ENCODE peak calls at places on chromosomes 3 and 15, in nine cellular contexts. L is body of pancreas, W is heart left ventricle, X is stomach, Y is H1, E is adrenal gland, V is transverse colon, H is sigmoid colon, R is HCT116. G is an unnamed sample.

GRCh38 chr3:46097691-46098241 is 70.5 kb upstream of the XCR1 start:
- DNase-seq in L (no peak), W (no peak), X (no peak), Y (no peak), E (no peak), V (no peak), H (peak; percentile 78), R (no peak), G (no peak)

GRCh38 chr3:10459954-10460754 is 45.2 kb downstream of the ATP2B2 start:
- DNase-seq in L (peak; percentile 22), W (no peak), X (peak; percentile 36), Y (peak; percentile 92), E (peak; percentile 70), V (peak; percentile 16), H (no peak), R (peak; percentile 62), G (no peak)

GRCh38 chr15:60557157-60557556 is 78.2 kb upstream of the ICE2 start:
- DNase-seq in L (no peak), W (no peak), X (no peak), Y (no peak), E (no peak), V (no peak), H (no peak), R (no peak), G (no peak)

GRCh38 chr15:25829075-25829474 is 34.1 kb downstream of the ATP10A start:
- DNase-seq in L (no peak), W (no peak), X (no peak), Y (no peak), E (no peak), V (no peak), H (no peak), R (no peak), G (no peak)

GRCh38 chr15:98888839-98889479 is 118.6 kb downstream of the PGPEP1L start:
- DNase-seq in L (no peak), W (no peak), X (no peak), Y (no peak), E (no peak), V (no peak), H (no peak), R (no peak), G (no peak)

GRCh38 chr3:5663604-5664003 is 476.1 kb downstream of the EDEM1 start:
- DNase-seq in L (no peak), W (no peak), X (no peak), Y (no peak), E (no peak), V (no peak), H (no peak), R (no peak), G (no peak)

GRCh38 chr15:68638953-68639500 is 60.2 kb downstream of the CORO2B start:
- DNase-seq in L (no peak), W (no peak), X (no peak), Y (no peak), E (no peak), V (no peak), H (peak; percentile 56), R (no peak), G (peak; percentile 25)

GRCh38 chr15:74790080-74790916 is 8.4 kb downstream of the CSK start:
- DNase-seq in L (no peak), W (peak; percentile 93), X (peak; percentile 61), Y (no peak), E (peak; percentile 84), V (peak; percentile 68), H (peak; percentile 82), R (no peak), G (no peak)

GRCh38 chr3:33980252-33980651 is 181.8 kb downstream of the PDCD6IP start:
- DNase-seq in L (no peak), W (no peak), X (no peak), Y (no peak), E (peak; percentile 13), V (no peak), H (no peak), R (peak; percentile 8), G (no peak)

GRCh38 chr3:106566277-106566676 is 697.5 kb upstream of the CBLB start:
- DNase-seq in L (no peak), W (no peak), X (no peak), Y (no peak), E (no peak), V (no peak), H (no peak), R (no peak), G (no peak)

GRCh38 chr3:197811343-197811742 is 20.3 kb downstream of the LRCH3 start:
- DNase-seq in L (no peak), W (no peak), X (no peak), Y (no peak), E (peak; percentile 45), V (no peak), H (peak; percentile 75), R (no peak), G (peak; percentile 56)

DNA sequence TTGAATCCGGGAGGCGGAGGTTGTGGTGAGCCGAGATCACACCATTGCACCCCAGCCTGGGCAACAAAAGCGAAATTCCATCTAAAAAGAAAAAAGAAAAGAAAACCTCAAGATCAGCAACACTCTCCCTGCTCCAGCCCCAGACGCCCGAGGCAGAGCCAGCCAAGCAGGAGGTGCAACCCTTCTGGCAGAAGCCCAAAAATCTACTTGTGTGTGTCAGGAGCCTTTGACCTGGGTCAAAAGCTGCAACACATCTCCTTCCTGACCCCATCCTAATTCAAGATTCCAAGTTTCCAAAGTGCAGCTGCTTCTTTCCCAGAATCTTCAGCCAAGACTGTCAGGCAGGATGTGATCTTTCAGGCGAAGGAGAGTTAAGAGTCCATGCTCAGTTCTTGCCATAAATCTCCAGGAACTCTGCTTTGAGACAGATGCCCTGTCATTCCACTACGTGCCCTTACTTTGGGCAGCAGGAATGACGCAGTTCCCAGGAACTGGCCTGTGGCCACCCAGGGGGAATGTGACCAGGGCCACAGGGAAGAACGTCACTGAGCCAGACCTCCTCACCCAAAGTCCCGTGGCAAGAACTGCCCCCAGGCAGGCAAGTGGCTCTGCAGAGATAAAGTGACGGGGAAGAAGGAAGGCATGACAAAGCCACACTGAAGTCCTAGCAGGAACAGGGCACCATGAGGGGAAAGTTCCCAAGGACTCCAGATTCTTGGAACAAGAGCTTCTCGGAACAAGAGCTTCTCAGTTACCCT is 39.4 kb downstream of the SH3BP5 start:
- DNase-seq in L (peak; percentile 42), W (no peak), X (no peak), Y (no peak), E (peak; percentile 98), V (peak; percentile 32), H (peak; percentile 85), R (no peak), G (no peak)
- H3K4me1 ChIP-seq in L (peaks cover 13% of the 10 kb centered on the region), W (no peaks in the 10 kb centered on the region), X (peaks cover 50% of the 10 kb centered on the region), Y (no peaks in the 10 kb centered on the region), E (peaks cover 95% of the 10 kb centered on the region), V (peaks cover 40% of the 10 kb centered on the region), H (peaks cover 27% of the 10 kb centered on the region), R (no peaks in the 10 kb centered on the region), G (peaks cover 9% of the 10 kb centered on the region)

DNA sequence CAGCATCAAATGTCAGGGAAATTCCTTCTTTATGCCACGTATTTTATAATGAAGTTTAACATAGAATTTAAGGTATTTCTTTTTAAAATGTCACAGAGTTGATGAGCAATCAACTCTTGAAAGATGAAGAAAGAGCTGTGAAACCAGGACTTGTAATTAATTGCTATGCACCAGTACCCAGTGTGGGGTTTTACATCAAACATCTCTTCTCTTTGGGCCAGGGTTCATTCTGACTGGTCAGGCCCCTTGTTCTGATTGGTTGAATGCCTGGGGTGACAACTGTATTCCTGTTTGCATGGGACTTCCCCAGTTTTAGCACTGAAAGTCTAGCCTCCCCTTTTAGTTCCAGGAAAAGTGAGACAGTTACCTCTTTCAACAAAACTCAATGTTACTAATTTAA is 40.1 kb upstream of the PTPRG start:
- DNase-seq in L (no peak), W (no peak), X (no peak), Y (no peak), E (no peak), V (no peak), H (no peak), R (no peak), G (no peak)
- TF ChIP-seq POLR2A in L (no peak), W (no peak), X (no peak), Y (no peak), E (no peak), V (no peak), H (no peak), R (no peak), G (no peak)

DNA sequence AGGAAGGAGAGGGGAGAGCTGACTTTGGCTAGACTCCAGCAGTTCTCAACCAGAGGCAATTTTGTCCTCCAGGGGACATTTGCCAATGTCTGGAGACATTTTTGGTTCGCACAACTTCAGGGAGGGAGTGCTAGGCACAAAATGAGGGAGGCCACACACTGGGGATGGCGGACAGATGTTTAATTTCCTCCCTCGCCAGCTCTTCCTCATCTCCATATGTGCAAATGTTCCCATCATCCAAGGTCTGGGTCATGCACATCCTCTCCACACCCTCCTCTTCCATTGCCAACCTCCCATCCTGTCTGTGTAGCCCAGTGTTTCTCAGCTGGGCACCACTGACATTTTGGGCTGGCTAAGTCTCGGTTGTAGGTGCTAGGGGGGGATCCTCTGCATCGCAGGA is 50.7 kb upstream of the SLC7A14 start:
- DNase-seq in L (no peak), W (no peak), X (no peak), Y (no peak), E (no peak), V (no peak), H (no peak), R (no peak), G (no peak)
- H3K4me1 ChIP-seq in L (peaks cover 12% of the 10 kb centered on the region), W (no peaks in the 10 kb centered on the region), X (no peaks in the 10 kb centered on the region), Y (no peaks in the 10 kb centered on the region), E (no peaks in the 10 kb centered on the region), V (no peaks in the 10 kb centered on the region), H (no peaks in the 10 kb centered on the region), R (no peaks in the 10 kb centered on the region), G (no peaks in the 10 kb centered on the region)

DNA sequence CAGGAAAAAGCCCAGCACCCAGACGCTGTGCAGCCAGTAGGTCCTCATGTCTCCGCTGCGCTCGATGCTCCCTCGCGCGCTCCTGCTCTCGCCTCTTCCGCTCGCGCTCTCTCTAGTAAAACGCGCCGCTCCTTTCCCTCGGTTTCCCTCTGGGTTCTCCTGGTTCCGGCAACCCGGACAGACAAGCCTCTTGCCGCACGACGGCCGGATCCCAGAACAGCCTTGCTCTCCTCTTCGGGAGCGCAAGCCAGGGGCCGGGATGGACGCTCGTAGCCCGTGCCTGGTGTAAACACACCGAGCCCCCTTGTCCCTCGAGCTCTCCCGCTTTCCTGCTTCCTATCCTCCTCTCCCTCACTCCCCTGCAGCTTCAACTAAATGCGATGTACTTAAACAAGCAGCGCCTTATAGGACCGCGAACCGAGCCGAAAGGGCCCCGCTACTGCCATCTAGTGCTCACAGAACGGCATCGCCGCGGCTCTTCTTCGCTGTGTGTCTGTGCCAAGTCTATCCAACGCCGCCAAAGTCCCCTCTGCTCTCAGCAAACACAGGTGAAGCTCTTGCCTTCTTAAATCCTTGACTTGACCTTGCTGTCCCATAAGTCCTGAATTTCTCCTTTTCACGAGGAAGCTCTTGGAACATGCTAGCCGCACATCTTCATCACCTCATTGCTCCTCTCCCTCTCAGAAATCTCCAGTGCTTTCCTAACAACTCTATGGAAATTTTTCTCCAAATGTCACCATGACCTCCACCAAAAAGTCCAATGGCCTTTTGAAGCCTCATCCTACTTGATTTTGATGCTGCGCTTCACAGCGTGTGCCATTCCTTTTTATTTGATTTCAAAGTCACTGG is 1037.2 kb downstream of the IGSF11 start:
- DNase-seq in L (peak; percentile 77), W (peak; percentile 78), X (peak; percentile 75), Y (peak; percentile 87), E (peak; percentile 84), V (peak; percentile 75), H (peak; percentile 90), R (peak; percentile 15), G (peak; percentile 32)
- TF ChIP-seq POLR2A in L (peak; percentile 23), W (no peak), X (no peak), Y (peak; percentile 46), E (no peak), V (no peak), H (no peak), R (no peak), G (no peak)

GRCh38 chr15:41927516-41927915 is 33.7 kb upstream of the SPTBN5 start:
- DNase-seq in L (no peak), W (no peak), X (no peak), Y (no peak), E (no peak), V (no peak), H (no peak), R (no peak), G (no peak)
- H3K4me1 ChIP-seq in L (peaks cover 62% of the 10 kb centered on the region), W (peaks cover 60% of the 10 kb centered on the region), X (peaks cover 74% of the 10 kb centered on the region), Y (no peaks in the 10 kb centered on the region), E (peaks cover 46% of the 10 kb centered on the region), V (peaks cover 69% of the 10 kb centered on the region), H (peaks cover 44% of the 10 kb centered on the region), R (peaks cover 34% of the 10 kb centered on the region), G (peaks cover 17% of the 10 kb centered on the region)

G was measured in Peyer's patch.